ENCODE peak calls at places on chromosomes 5 and 9, in six cellular contexts. V, C, R, E, W and T are unnamed samples.

GRCh38 chr9:78235296-78235770 is 542 bp upstream of the CEP78 start:
- DNase-seq in W (no peak), R (peak; percentile 35), C (peak; percentile 34), V (no peak), E (no peak), T (peak; percentile 12)

GRCh38 chr5:55857247-55857640 is 6.1 kb downstream of the IL31RA start:
- DNase-seq in V (no peak), C (no peak), R (no peak), E (no peak), W (no peak), T (no peak)

GRCh38 chr5:75620184-75620959 is 9.1 kb downstream of the ANKDD1B start:
- DNase-seq in C (no peak), R (no peak), V (no peak), E (no peak), W (no peak), T (peak; percentile 64)

GRCh38 chr9:92648447-92649406 is 21.2 kb downstream of the IPPK start:
- DNase-seq in W (no peak), E (no peak), R (no peak), C (no peak), V (no peak), T (no peak)

GRCh38 chr5:176648467-176649194 is 1.3 kb downstream of the TSPAN17 start:
- DNase-seq in R (no peak), W (no peak), C (no peak), E (no peak), V (no peak), T (no peak)

GRCh38 chr5:122313001-122313402 is 965 bp downstream of the SNCAIP start:
- DNase-seq in E (no peak), R (peak; percentile 62), V (no peak), W (no peak), C (peak; percentile 14), T (no peak)

GRCh38 chr9:12765399-12765798 is 9.4 kb upstream of the LURAP1L start:
- DNase-seq in C (no peak), R (no peak), E (no peak), V (no peak), W (no peak), T (no peak)

GRCh38 chr5:172403191-172403794 is 51.0 kb downstream of the SH3PXD2B start:
- DNase-seq in W (no peak), E (no peak), V (no peak), R (no peak), C (no peak), T (no peak)

GRCh38 chr5:138565100-138565821 is 9.9 kb downstream of the HSPA9 start:
- DNase-seq in R (no peak), C (no peak), E (no peak), V (no peak), W (no peak), T (peak; percentile 47)

GRCh38 chr9:134950811-134951210 is 33.1 kb upstream of the FCN1 start:
- DNase-seq in V (no peak), C (no peak), R (no peak), W (no peak), E (no peak), T (no peak)

GRCh38 chr9:38362912-38363588 is 29.5 kb upstream of the ALDH1B1 start:
- DNase-seq in E (peak; percentile 69), V (peak; percentile 73), C (peak; percentile 88), W (peak; percentile 31), R (peak; percentile 79), T (no peak)

GRCh38 chr5:116766470-116766947 is 191.9 kb upstream of the SEMA6A start:
- DNase-seq in C (peak; percentile 90), R (no peak), E (peak; percentile 81), W (no peak), V (peak; percentile 73), T (no peak)

GRCh38 chr5:110105692-110106091 is 416.0 kb downstream of the MAN2A1 start:
- DNase-seq in C (peak; percentile 58), V (no peak), W (no peak), R (no peak), E (peak; percentile 3), T (peak; percentile 8)

GRCh38 chr9:90970603-90971002 is 169.0 kb downstream of the SYK start:
- DNase-seq in V (no peak), E (no peak), R (no peak), W (no peak), C (peak; percentile 23), T (no peak)

GRCh38 chr5:169253071-169253470 is 47.9 kb downstream of the SLIT3 start:
- DNase-seq in C (no peak), E (no peak), V (no peak), W (no peak), R (no peak), T (no peak)

GRCh38 chr5:19519448-19519847 is 468.6 kb downstream of the CDH18 start:
- DNase-seq in W (no peak), C (no peak), E (no peak), R (no peak), V (no peak), T (no peak)

GRCh38 chr9:92717201-92718085 is 47.2 kb downstream of the BICD2 start:
- DNase-seq in C (no peak), E (no peak), V (peak; percentile 73), W (no peak), R (no peak), T (no peak)

GRCh38 chr9:123080444-123080843 is 47.0 kb downstream of the GPR21 start:
- DNase-seq in C (no peak), R (no peak), W (no peak), V (no peak), E (no peak), T (no peak)

GRCh38 chr9:91736898-91737601 is 213.0 kb downstream of the ROR2 start:
- DNase-seq in R (no peak), V (no peak), C (no peak), W (no peak), E (no peak), T (no peak)

GRCh38 chr5:156208271-156208670 is 118.7 kb upstream of the SGCD start:
- DNase-seq in W (no peak), R (no peak), C (peak; percentile 4), V (peak; percentile 24), E (no peak), T (no peak)

GRCh38 chr9:133437753-133438531 is 15.8 kb downstream of the ADAMTS13 start:
- DNase-seq in R (no peak), E (no peak), W (peak; percentile 60), V (peak; percentile 39), C (no peak), T (peak; percentile 28)